ENCODE peak calls at places on chromosomes 3 and 15, in five cellular contexts. G, A, D, X and M are unnamed samples.

GRCh38 chr3:44330444-44330843 is 8.1 kb upstream of the TCAIM start:
- DNase-seq in G (no peak), A (no peak), D (no peak), X (no peak), M (no peak)

GRCh38 chr15:59751552-59752413 is 62.7 kb upstream of the BNIP2 start:
- DNase-seq in G (no peak), A (peak), D (no peak), X (no peak), M (no peak)

GRCh38 chr3:43346990-43347749 is 60.8 kb downstream of the SNRK start:
- DNase-seq in G (no peak), A (no peak), D (peak), X (no peak), M (no peak)

GRCh38 chr15:62287066-62287857 is 122.2 kb upstream of the C2CD4B start:
- DNase-seq in G (no peak), A (no peak), D (no peak), X (no peak), M (no peak)

GRCh38 chr3:120450914-120451669 is at the start of gene FSTL1:
- DNase-seq in G (no peak), A (peak), D (peak), X (peak), M (no peak)

GRCh38 chr3:142647856-142648255 is 51.7 kb downstream of the PLS1 start:
- DNase-seq in G (no peak), A (no peak), D (peak), X (no peak), M (no peak)

GRCh38 chr3:154168998-154169880 is 48.0 kb downstream of the ARHGEF26 start:
- DNase-seq in G (no peak), A (no peak), D (no peak), X (no peak), M (no peak)

GRCh38 chr3:137769321-137770065 is 5.4 kb downstream of the SOX14 start:
- DNase-seq in G (no peak), A (no peak), D (no peak), X (no peak), M (no peak)

GRCh38 chr3:87771338-87772059 is 287.3 kb downstream of the CGGBP1 start:
- DNase-seq in G (peak), A (peak), D (peak), X (no peak), M (peak)

GRCh38 chr3:39432342-39432741 is 25.8 kb downstream of the RPSA start:
- DNase-seq in G (no peak), A (no peak), D (no peak), X (no peak), M (no peak)

GRCh38 chr3:66302288-66302687 is 81.5 kb downstream of the SLC25A26 start:
- DNase-seq in G (no peak), A (no peak), D (peak), X (no peak), M (no peak)

GRCh38 chr3:114597012-114597411 is 303.2 kb downstream of the TIGIT start:
- DNase-seq in G (no peak), A (peak), D (no peak), X (no peak), M (no peak)

GRCh38 chr3:177443469-177443868 is 246.2 kb upstream of the TBL1XR1 start:
- DNase-seq in G (no peak), A (peak), D (no peak), X (no peak), M (no peak)

GRCh38 chr3:46372492-46373359 is 2.0 kb downstream of the CCR5 start:
- DNase-seq in G (no peak), A (peak), D (no peak), X (no peak), M (no peak)

GRCh38 chr3:149902498-149903139 is 68.1 kb downstream of the PFN2 start:
- DNase-seq in G (no peak), A (peak), D (no peak), X (no peak), M (no peak)

GRCh38 chr15:64695571-64695992 is 79.8 kb downstream of the RBPMS2 start:
- DNase-seq in G (no peak), A (no peak), D (peak), X (no peak), M (no peak)

GRCh38 chr3:181330257-181330656 is 340.7 kb upstream of the DNAJC19 start:
- DNase-seq in G (no peak), A (no peak), D (no peak), X (no peak), M (no peak)

GRCh38 chr3:23992051-23992628 is 47.1 kb downstream of the NR1D2 start:
- DNase-seq in G (no peak), A (peak), D (no peak), X (no peak), M (no peak)

GRCh38 chr3:6018456-6018855 is 830.9 kb downstream of the EDEM1 start:
- DNase-seq in G (no peak), A (no peak), D (no peak), X (no peak), M (no peak)

GRCh38 chr3:17552351-17552750 is 190.1 kb downstream of the TBC1D5 start:
- DNase-seq in G (no peak), A (no peak), D (no peak), X (no peak), M (no peak)

GRCh38 chr3:126472277-126473006 is 3.2 kb downstream of the ZXDC start:
- DNase-seq in G (peak), A (peak), D (peak), X (peak), M (no peak)

GRCh38 chr3:126621171-126621570 is 33.8 kb downstream of the TXNRD3 start:
- DNase-seq in G (no peak), A (peak), D (no peak), X (peak), M (no peak)

GRCh38 chr15:25862469-25863066 is 559 bp downstream of the ATP10A start:
- DNase-seq in G (no peak), A (peak), D (peak), X (no peak), M (no peak)

GRCh38 chr15:62559049-62559733 is 394.1 kb upstream of the C2CD4B start:
- DNase-seq in G (no peak), A (peak), D (no peak), X (peak), M (no peak)

GRCh38 chr3:64440498-64440897 is 215.2 kb upstream of the PRICKLE2 start:
- DNase-seq in G (no peak), A (peak), D (no peak), X (no peak), M (no peak)

GRCh38 chr15:70795311-70795665 is 31.9 kb upstream of the UACA start:
- DNase-seq in G (no peak), A (peak), D (no peak), X (no peak), M (no peak)

GRCh38 chr15:76192715-76193114 is 118.6 kb downstream of the ETFA start:
- DNase-seq in G (no peak), A (no peak), D (no peak), X (no peak), M (no peak)

GRCh38 chr15:76190070-76190564 is 121.2 kb downstream of the ETFA start:
- DNase-seq in G (no peak), A (no peak), D (no peak), X (no peak), M (no peak)

GRCh38 chr15:76191539-76192244 is 119.6 kb downstream of the ETFA start:
- DNase-seq in G (no peak), A (no peak), D (no peak), X (no peak), M (peak)

GRCh38 chr15:76189106-76189505 is 122.2 kb downstream of the ETFA start:
- DNase-seq in G (no peak), A (no peak), D (no peak), X (no peak), M (no peak)

DNA sequence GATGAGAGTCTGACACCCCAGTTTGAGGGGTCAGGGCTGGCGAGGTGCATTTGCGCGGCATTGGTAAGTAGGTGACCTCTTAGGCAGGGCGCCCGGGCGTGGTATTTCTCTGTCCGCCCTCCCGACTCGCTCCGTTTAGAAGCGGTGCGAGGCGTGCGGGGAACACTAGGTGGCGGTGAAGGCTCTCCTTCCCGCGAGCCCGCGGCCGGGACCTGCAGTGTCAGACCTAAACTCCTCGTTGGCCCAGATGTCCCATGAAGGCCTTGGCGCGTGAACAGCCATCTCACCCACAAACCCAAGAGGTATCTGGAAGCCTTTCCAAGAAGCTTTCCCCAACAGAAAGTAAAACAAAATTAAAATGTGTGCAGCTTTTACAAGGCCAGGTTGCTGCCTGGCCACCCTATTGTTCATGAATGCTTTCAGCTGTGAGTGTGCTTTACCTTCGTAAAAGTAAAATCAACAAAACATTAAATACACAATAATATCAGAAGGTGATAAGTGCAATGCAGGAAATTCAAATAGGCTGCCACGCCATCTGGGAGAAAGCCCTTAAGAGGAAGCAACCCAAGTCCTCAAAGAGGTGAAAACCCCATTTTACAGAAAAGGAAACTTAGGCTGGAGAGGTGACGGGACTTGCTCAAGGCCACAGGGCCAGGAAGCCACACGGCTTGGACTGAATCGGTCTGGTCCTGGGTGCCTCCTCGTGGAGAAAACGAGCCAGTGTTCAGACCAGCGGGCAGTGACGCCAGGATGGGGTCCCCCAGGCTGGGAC is 120.3 kb downstream of the ETFA start:
- DNase-seq in G (peak), A (peak), D (peak), X (peak), M (peak)
- H3K4me3 ChIP-seq in G (peak), A (no peak), D (no peak), X (peak), M (peak)

GRCh38 chr3:14124615-14125192 is at the start of the genes CHCHD4 and TMEM43:
- DNase-seq in G (peak), A (peak), D (peak), X (peak), M (peak)
- TF ChIP-seq CTCF in G (no peak), A (no peak), D (no peak), X (no peak), M (no peak)

GRCh38 chr3:56556908-56557814 is at the start of gene CCDC66:
- DNase-seq in G (peak), A (peak), D (peak), X (peak), M (peak)
- H3K4me3 ChIP-seq in G (peak), A (peak), D (peak), X (peak), M (peak)

GRCh38 chr3:83971693-83972092 is 987.1 kb upstream of the CADM2 start:
- DNase-seq in G (no peak), A (no peak), D (no peak), X (no peak), M (no peak)

DNA sequence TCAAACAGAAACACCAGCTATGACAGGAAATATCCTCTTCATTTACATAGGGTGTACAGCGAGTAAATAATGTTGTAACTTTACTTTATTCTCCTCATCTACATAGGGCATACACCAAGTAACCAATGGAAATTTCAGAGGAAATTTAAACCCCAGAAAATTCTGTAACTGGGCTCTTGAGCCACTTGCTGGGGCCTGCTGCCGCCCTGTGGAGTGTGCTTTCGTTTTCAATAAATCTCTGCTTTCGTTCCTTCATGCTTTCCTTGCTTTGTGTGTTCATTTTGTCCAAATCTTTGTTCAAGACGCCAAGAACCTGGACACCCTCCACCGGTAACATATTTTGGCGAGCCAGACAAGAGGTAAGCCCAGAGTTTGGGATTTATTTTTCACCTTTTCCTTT is 990.4 kb upstream of the CADM2 start:
- DNase-seq in G (no peak), A (no peak), D (no peak), X (no peak), M (no peak)
- TF ChIP-seq CTCF in G (no peak), A (no peak), D (no peak), X (no peak), M (no peak)

DNA sequence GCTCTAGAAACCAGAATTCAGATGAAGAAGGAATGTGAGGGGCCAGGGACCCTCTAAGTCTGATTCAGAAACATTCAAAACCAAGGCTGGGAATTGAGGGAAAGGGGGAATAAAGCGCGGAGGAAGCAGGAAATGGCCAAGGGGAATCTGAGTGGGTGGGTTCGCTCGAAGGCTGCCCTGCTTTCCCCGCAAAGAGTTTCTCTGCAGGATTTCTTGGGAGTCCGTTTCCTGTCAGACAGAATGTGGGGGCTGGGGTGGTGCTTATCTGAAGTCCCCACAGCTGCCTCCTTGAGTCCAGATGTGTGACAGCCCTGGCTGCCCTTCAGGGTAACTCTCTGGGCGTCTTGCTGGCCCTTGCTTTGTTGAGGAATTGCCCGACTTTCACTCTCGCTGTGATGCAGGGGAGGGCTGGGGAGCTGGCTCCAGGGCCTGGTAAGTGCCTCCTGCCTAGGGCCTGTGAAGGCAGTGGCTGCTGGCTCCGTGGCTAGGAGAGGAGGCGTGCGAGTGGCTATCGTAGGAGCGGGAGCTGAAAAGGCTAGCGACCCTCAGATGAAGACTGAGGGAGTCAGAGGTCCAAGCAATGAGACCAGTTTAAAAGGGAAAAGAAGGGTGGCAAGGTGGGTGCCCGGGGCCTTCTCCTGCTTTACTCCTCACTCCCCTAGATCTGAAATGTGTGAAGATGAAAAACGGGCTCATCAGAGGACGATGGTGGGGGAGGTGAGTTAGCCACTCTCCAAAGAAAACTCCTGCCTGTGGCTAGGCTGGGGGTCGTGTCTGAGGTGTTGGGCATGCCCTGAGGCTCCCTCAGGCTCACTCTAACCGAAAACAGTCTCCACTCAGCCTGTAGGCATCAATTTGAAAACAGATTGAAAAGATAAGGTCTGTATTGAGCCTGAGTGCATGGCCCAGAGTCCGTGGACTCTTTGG is 143.9 kb upstream of the UMPS start:
- DNase-seq in G (no peak), A (no peak), D (no peak), X (no peak), M (no peak)
- H3K4me3 ChIP-seq in G (no peak), A (no peak), D (no peak), X (peak), M (no peak)

GRCh38 chr3:197555281-197556261 is at the start of gene BDH1:
- DNase-seq in G (no peak), A (no peak), D (peak), X (no peak), M (peak)
- TF ChIP-seq CTCF in G (no peak), A (no peak), D (no peak), X (no peak), M (no peak)

GRCh38 chr3:129749692-129750091 is 143.2 kb upstream of the PLXND1 start:
- DNase-seq in G (no peak), A (no peak), D (no peak), X (no peak), M (no peak)
- H3K4me3 ChIP-seq in G (no peak), A (no peak), D (no peak), X (no peak), M (no peak)

GRCh38 chr3:153087595-153088566 is 74.1 kb upstream of the RAP2B start:
- DNase-seq in G (no peak), A (peak), D (no peak), X (peak), M (no peak)

GRCh38 chr3:153093629-153094028 is 68.4 kb upstream of the RAP2B start:
- DNase-seq in G (no peak), A (no peak), D (no peak), X (no peak), M (no peak)

GRCh38 chr3:153090973-153091372 is 71.1 kb upstream of the RAP2B start:
- DNase-seq in G (no peak), A (no peak), D (no peak), X (no peak), M (peak)

GRCh38 chr3:153094386-153094785 is 67.6 kb upstream of the RAP2B start:
- DNase-seq in G (no peak), A (peak), D (no peak), X (no peak), M (no peak)

DNA sequence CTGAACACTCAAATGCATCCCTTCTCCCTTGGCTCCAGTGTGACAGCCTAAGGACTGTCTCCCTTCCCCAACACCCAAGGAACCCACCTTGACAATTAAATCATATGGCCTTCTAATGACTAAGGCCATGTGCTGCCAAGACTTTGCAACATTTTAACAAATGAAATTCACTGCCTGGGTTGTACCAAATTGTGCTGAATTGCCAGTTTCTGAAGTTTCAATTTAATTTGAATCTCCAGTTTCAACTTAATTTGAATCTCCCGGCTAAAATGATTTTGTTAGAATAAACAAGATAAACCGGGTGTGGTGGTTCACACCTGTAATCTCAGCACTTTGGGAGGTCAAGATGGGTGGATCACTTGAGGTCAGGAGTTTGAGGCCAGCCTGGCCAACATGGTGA is 72.4 kb upstream of the RAP2B start:
- DNase-seq in G (no peak), A (no peak), D (no peak), X (no peak), M (no peak)
- TF ChIP-seq CTCF in G (no peak), A (no peak), D (no peak), X (no peak), M (no peak)

DNA sequence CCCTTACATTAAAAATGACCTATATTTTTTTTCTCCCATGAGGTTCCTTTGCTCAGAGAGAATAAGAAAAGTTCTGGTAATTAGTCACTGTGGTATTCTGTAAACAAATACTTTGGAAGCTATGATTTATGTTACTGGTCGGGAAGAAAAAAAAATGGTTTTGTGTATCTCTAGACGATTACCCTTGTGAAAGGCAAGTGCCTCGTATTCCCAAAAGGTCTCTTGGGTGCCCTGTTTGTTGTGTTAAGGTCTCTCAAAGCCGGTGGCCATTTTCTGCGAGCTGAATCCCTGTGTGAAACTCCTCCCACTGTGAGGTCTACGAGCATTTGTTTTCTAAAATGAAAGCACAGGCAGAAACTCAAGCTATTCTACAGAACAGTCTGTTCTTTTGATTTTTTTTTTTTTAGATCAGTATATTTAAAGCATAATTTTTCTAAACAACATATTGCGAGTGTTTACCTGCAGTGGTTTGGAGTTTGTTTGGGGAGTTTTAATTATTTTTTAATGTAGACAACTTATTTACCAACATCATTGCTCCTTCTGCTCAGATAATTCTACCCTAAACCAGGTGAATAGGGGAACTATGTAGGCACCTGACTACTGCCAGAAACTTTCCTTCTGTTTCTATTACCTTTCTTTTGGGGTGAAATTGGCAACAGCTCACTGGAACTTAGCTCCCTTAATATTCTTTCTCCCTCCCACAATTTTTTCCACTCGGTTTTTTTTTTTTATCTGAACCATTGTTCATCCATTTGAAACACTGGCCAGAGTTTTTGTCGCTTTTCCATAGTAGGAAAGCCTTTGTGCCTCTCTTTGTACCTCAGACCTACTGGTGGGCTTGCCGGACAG is 44.0 kb downstream of the ZBTB38 start:
- DNase-seq in G (no peak), A (peak), D (peak), X (peak), M (no peak)
- H3K4me3 ChIP-seq in G (peak), A (no peak), D (no peak), X (peak), M (peak)

GRCh38 chr15:73782339-73782979 is 29.3 kb upstream of the INSYN1 start:
- DNase-seq in G (no peak), A (no peak), D (no peak), X (no peak), M (no peak)

GRCh38 chr15:73784299-73784698 is 31.1 kb upstream of the INSYN1 start:
- DNase-seq in G (no peak), A (no peak), D (no peak), X (no peak), M (no peak)

GRCh38 chr15:73777741-73778140 is 24.6 kb upstream of the INSYN1 start:
- DNase-seq in G (no peak), A (no peak), D (no peak), X (no peak), M (no peak)

GRCh38 chr15:73786518-73786917 is 33.4 kb upstream of the INSYN1 start:
- DNase-seq in G (no peak), A (no peak), D (no peak), X (peak), M (no peak)

GRCh38 chr15:73781038-73781925 is 28.1 kb upstream of the INSYN1 start:
- DNase-seq in G (no peak), A (peak), D (no peak), X (no peak), M (no peak)
- TF ChIP-seq CTCF in G (peak), A (peak), D (no peak), X (peak), M (peak)